ENCODE peak calls at places on chromosome 7, in four cellular contexts. X is tibial artery, F is WTC11, B is neural crest cell. R is an unnamed sample.

GRCh38 chr7:17580141-17580540 is 281.7 kb downstream of the AHR start:
- DNase-seq in B (no peak), X (no peak), F (no peak), R (no peak)

GRCh38 chr7:126605056-126605455 is 647.7 kb downstream of the GRM8 start:
- DNase-seq in X (no peak), B (no peak), F (no peak), R (no peak)

GRCh38 chr7:1893451-1893850 is 223.4 kb downstream of the ELFN1 start:
- DNase-seq in B (no peak), X (no peak), F (no peak), R (no peak)

GRCh38 chr7:151850484-151851159 is 26.3 kb downstream of the PRKAG2 start:
- DNase-seq in F (no peak), B (no peak), X (no peak), R (no peak)

GRCh38 chr7:21318190-21318915 is 109.5 kb upstream of the SP4 start:
- DNase-seq in X (no peak), F (no peak), B (no peak), R (no peak)

GRCh38 chr7:150890853-150891584 is 38.7 kb downstream of the AOC1 start:
- DNase-seq in X (no peak), B (no peak), F (no peak), R (no peak)

GRCh38 chr7:44259547-44260457 is 59.0 kb downstream of the YKT6 start:
- DNase-seq in F (no peak), X (peak), B (no peak), R (no peak)

GRCh38 chr7:92448185-92448747 is 984 bp downstream of the GATAD1 start:
- DNase-seq in X (peak), F (no peak), B (peak), R (peak)

GRCh38 chr7:12909483-12909882 is 222.1 kb downstream of the ARL4A start:
- DNase-seq in F (no peak), X (no peak), B (no peak), R (no peak)

GRCh38 chr7:100396421-100396982 is 23.2 kb downstream of the PILRA start:
- DNase-seq in X (no peak), B (no peak), F (no peak), R (no peak)

GRCh38 chr7:84492565-84493034 is 298.0 kb upstream of the SEMA3A start:
- DNase-seq in F (no peak), X (no peak), B (no peak), R (no peak)

GRCh38 chr7:151755131-151755787 is 121.7 kb downstream of the PRKAG2 start:
- DNase-seq in X (no peak), B (no peak), F (no peak), R (no peak)

GRCh38 chr7:1103789-1104513 is 16.0 kb downstream of the GPER1 start:
- DNase-seq in F (no peak), X (no peak), B (no peak), R (no peak)

GRCh38 chr7:150451097-150451793 is 815 bp downstream of the GIMAP8 start:
- DNase-seq in B (no peak), F (no peak), X (peak), R (no peak)

GRCh38 chr7:75054744-75055527 is 18.7 kb downstream of the RCC1L start:
- DNase-seq in B (no peak), F (no peak), X (peak), R (no peak)

GRCh38 chr7:120989571-120990220 is 1.2 kb downstream of the CPED1 start:
- DNase-seq in B (no peak), F (no peak), X (peak), R (no peak)

GRCh38 chr7:147478751-147479150 is 1111.8 kb upstream of the C7orf33 start:
- DNase-seq in F (no peak), X (no peak), B (no peak), R (no peak)

GRCh38 chr7:110922906-110923305 is 168.0 kb upstream of the LRRN3 start:
- DNase-seq in F (no peak), X (no peak), B (no peak), R (no peak)

GRCh38 chr7:5525271-5526189 is 101.9 kb upstream of the TNRC18 start:
- DNase-seq in B (no peak), X (no peak), F (no peak), R (no peak)

GRCh38 chr7:146510088-146510680 is 393.6 kb downstream of the CNTNAP2 start:
- DNase-seq in X (no peak), B (no peak), F (no peak), R (no peak)

GRCh38 chr7:81470084-81470723 is 299.6 kb downstream of the HGF start:
- DNase-seq in B (peak), X (peak), F (peak), R (no peak)

GRCh38 chr7:136501151-136501550 is 367.3 kb upstream of the CHRM2 start:
- DNase-seq in X (no peak), F (no peak), B (no peak), R (no peak)

GRCh38 chr7:158706273-158706704 is 1.7 kb upstream of the NCAPG2 start:
- DNase-seq in B (no peak), X (no peak), F (no peak), R (no peak)

GRCh38 chr7:158706710-158707590 is 2.3 kb upstream of the NCAPG2 start:
- DNase-seq in X (no peak), B (no peak), F (no peak), R (no peak)

GRCh38 chr7:158705234-158705890 is 758 bp upstream of the NCAPG2 start:
- DNase-seq in B (no peak), X (no peak), F (peak), R (no peak)

GRCh38 chr7:158707610-158708009 is 3.0 kb upstream of the NCAPG2 start:
- DNase-seq in B (no peak), F (no peak), X (no peak), R (no peak)

DNA sequence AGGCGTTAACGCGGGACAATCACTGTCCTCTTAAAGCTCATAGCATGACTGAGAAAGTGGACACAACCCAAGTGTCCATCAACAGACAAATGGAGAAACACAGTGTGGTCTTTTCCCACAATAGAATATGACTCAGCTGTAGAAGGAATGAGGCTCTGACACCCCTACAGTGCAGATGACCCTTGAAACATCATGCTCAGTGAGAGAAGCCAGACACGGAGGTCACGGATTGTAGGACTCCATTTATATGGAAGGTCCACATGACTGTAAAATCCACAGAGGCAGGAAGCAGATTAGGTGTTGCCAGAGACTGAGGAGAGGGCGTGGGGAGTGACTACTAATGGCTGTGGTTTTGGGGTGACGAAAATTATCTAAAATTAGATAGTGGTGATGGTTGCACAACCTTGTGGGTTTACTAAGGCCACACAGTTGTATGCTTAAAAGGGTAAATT is 6.1 kb upstream of the NCAPG2 start:
- DNase-seq in B (no peak), X (no peak), F (no peak), R (no peak)
- TF ChIP-seq CTCF in B (no peak), X (no peak), F (no peak), R (no peak)

DNA sequence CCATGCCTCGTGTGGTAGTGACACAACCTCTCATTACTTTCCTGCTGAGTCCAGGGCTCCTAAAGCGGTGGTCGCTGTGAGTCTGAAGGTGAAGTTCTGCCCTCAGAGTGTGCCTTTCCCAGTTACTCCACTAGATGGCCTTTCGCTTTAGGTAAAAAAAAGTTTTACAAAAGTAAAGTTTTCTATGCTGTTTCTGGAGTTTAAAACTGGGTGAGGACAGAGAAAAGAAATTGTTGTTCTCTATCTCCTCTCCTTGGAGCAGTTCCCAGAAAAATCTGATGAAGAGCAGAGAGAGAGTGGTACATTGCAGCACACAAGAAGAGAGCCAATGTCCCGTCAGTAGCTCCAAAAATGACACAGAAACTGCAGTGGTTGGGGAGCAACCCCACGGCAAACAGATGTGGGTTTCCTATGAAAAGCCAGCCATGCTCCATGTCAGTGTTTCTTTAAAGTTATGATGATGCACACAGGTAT is 257.1 kb downstream of the GLI3 start:
- DNase-seq in B (peak), X (no peak), F (peak), R (no peak)
- TF ChIP-seq CTCF in B (peak), X (peak), F (peak), R (no peak)

DNA sequence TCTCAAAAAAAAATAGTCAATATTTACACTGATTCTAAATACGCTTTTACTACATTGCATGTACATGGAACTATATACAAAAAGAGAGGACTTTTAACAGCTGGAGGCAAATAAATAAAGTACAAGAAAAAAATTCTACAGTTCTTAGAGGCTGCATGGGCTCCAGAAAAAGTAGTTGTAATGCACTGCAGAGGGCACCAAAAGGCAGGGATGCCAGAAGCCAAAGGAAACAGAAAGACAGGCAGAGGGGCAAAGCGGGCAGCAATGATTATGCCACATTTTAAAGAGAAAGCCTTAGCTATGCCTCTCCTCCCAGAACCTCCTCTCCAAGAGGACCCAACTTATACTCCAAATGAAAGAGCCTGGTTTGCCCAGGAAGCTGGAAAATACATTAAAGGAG is 11.6 kb upstream of the ADCK2 start:
- DNase-seq in F (no peak), B (no peak), X (peak), R (no peak)
- TF ChIP-seq CTCF in F (no peak), B (no peak), X (no peak), R (no peak)

GRCh38 chr7:134845461-134845860 is 66.0 kb downstream of the CALD1 start:
- DNase-seq in B (no peak), F (no peak), X (no peak), R (no peak)
- TF ChIP-seq CTCF in B (peak), F (no peak), X (peak), R (no peak)

GRCh38 chr7:47580811-47581331 is 1.0 kb downstream of the TNS3 start:
- DNase-seq in F (no peak), X (no peak), B (peak), R (no peak)
- TF ChIP-seq CTCF in F (no peak), X (no peak), B (no peak), R (no peak)

DNA sequence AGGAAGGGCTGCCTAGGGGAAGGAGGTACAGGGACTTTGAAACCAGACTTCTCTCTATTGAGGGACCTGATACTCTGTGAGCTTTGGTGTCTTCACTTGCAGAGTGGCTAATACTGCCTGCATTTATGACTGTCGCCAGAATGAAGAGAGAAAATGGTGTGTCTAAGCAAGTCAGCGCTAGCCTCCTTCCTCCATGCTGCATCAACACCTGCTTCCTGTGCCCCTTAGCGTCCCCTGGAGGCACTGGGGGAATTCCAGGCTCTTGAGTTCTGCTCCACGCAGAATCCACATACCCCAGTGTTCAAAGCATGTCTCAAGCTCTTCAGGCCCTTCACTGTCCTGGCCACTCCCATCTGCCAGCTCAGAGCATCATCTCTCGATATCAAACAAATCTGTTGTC is 140.5 kb downstream of the PKD1L1 start:
- DNase-seq in B (no peak), X (no peak), F (peak), R (no peak)
- TF ChIP-seq CTCF in B (no peak), X (no peak), F (no peak), R (no peak)

GRCh38 chr7:114422478-114423217 is 8.0 kb downstream of the FOXP2 start:
- DNase-seq in X (no peak), B (no peak), F (no peak), R (no peak)
- TF ChIP-seq CTCF in X (no peak), B (peak), F (peak), R (no peak)

GRCh38 chr7:128395748-128396147 is 14.0 kb downstream of the IMPDH1 start:
- DNase-seq in B (no peak), F (no peak), X (no peak), R (no peak)
- TF ChIP-seq CTCF in B (no peak), F (no peak), X (no peak), R (no peak)

DNA sequence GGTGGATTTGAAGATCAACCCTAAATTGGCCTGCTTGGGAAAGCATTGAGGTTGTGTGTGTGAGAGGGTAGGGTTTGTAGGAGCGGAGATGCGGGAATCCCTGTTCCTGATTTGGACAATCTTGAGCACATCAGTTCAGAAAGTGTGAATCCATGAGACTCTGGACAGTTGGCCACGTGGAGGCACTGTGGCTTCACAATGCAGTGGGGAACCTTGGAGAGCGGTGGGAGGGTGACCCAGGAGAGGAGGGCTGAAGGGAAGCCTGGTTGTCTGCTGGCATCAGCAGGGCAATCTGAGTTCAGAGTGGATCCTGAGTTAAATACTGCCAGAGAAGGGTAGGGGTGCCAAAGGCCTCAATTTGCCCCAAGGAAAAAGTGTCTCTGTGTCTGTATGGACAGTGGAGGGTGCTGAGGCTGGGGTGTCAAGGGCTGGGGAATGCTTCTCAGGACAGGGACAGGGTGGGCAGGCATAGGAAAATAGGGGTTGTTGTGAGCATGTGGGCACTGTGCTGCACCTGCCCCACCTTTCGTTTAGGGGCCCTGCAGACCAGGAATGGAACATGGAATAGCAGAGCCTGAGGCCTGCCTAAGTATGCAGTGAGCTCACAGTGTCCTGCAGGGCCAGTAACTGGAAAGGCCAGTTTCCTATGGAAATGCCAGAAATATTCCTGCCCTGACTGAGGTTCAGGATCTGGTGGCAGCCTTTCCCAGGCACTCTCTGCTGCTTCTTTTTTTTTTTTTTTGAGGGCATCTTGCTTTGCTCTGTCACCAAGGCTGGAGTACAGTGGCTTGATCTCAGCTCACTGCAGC is 162.9 kb upstream of the PRSS58 start:
- DNase-seq in B (no peak), F (peak), X (no peak), R (no peak)
- TF ChIP-seq CTCF in B (no peak), F (no peak), X (no peak), R (no peak)

R was measured in activated B cell treated with CpG ODN at 0.5 μM for 24 hours.